ENCODE peak calls at places on chromosomes 6 and 20, in six cellular contexts. H is RWPE1; J is naive thymus-derived CD4-positive, alpha-beta T cell; G is heart right ventricle; F is psoas muscle; M is dorsolateral prefrontal cortex. R is an unnamed sample.

GRCh38 chr6:34053721-34054120 is 92.2 kb downstream of the GRM4 start:
- DNase-seq in H (no peak), J (no peak), G (no peak), F (no peak), M (no peak), R (no peak)

GRCh38 chr20:47274449-47275108 is 81.9 kb downstream of the ZMYND8 start:
- DNase-seq in H (peak), J (no peak), G (no peak), F (no peak), M (no peak), R (no peak)

GRCh38 chr6:17505062-17505476 is 95.0 kb upstream of the FAM8A1 start:
- DNase-seq in H (peak), J (no peak), G (no peak), F (no peak), M (no peak), R (no peak)

GRCh38 chr6:15776458-15776980 is 113.7 kb upstream of the DTNBP1 start:
- DNase-seq in H (no peak), J (no peak), G (no peak), F (no peak), M (no peak), R (no peak)

GRCh38 chr20:59823860-59824259 is 109.6 kb downstream of the SYCP2 start:
- DNase-seq in H (no peak), J (no peak), G (no peak), F (no peak), M (peak), R (no peak)

GRCh38 chr6:82553863-82554531 is 190.4 kb downstream of the TPBG start:
- DNase-seq in H (no peak), J (no peak), G (no peak), F (no peak), M (no peak), R (no peak)

GRCh38 chr20:18430172-18430826 is 36.5 kb downstream of the DZANK1 start:
- DNase-seq in H (no peak), J (no peak), G (no peak), F (no peak), M (no peak), R (no peak)

GRCh38 chr6:127481628-127482027 is 22.4 kb upstream of the KIAA0408 start:
- DNase-seq in H (no peak), J (no peak), G (no peak), F (no peak), M (no peak), R (no peak)

GRCh38 chr6:5674723-5675122 is 332.0 kb downstream of the NRN1 start:
- DNase-seq in H (no peak), J (no peak), G (no peak), F (no peak), M (no peak), R (no peak)

GRCh38 chr6:127532991-127533390 is 13.9 kb upstream of the MTCL3 start:
- DNase-seq in H (no peak), J (no peak), G (no peak), F (no peak), M (no peak), R (no peak)

GRCh38 chr20:51412991-51413471 is 129.5 kb downstream of the NFATC2 start:
- DNase-seq in H (no peak), J (no peak), G (no peak), F (peak), M (no peak), R (no peak)

GRCh38 chr6:111711476-111711875 is 105.8 kb upstream of the TRAF3IP2 start:
- DNase-seq in H (no peak), J (no peak), G (peak), F (peak), M (peak), R (peak)

GRCh38 chr6:165971202-165971601 is 196.4 kb downstream of the TBXT start:
- DNase-seq in H (no peak), J (no peak), G (no peak), F (no peak), M (no peak), R (no peak)

GRCh38 chr20:56689318-56689717 is 60.2 kb downstream of the TFAP2C start:
- DNase-seq in H (peak), J (no peak), G (no peak), F (no peak), M (no peak), R (no peak)

GRCh38 chr20:10576411-10576810 is 97.4 kb downstream of the JAG1 start:
- DNase-seq in H (no peak), J (no peak), G (no peak), F (no peak), M (no peak), R (no peak)

DNA sequence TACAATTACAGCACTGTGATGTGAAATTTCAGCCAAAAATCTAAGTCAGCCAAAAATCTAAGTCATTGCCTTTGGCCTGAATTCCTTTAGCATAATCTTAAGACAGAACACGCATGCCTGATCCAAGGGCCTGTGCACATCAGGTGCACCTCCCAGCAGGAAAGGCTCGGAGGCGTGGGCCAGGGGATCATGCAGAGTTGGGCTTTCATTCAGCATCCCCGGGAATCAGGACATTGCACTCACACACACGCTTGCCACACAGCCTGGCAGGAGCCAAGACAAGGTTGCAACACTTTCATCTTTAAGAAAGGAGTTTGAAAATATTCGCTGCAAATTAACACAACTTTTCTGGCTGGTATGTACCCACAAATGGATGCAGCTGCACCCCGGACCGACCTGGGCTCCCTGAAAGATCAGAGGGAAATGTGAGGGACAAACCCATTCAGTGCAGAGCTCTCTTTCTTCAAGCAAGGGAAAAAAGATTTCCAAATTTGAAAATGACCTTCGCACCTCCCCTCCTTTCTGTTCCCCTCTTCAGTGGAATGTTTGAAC is 48.8 kb downstream of the ERMARD start:
- DNase-seq in H (no peak), J (no peak), G (no peak), F (no peak), M (no peak), R (no peak)
- H3K27ac ChIP-seq in H (peak), J (no peak), G (no peak), F (no peak), M (peak), R (peak)

DNA sequence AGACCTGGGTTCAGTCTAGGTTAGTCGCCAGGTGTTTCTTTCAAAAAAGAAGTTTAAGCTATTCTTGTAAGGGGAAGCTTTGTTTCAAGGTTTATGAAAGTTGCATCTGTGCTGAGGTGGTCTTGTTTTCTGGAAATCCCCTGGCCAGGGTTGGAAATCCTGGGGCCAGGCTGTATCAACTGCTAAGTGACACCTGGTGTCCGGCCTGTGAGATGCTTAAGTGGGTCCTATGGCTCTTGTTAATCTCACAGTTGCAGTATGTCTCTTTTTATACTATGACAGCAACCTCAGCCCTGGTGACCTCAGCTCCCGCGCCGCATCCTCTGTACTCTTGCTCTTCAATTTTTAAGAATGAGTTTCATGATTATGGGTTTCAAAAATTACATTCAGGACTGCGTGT is 72.0 kb downstream of the CHMP4B start:
- DNase-seq in H (no peak), J (no peak), G (no peak), F (no peak), M (no peak), R (no peak)
- H3K27ac ChIP-seq in H (no peak), J (no peak), G (no peak), F (no peak), M (no peak), R (no peak)

GRCh38 chr20:48747840-48748416 is 79.9 kb downstream of the PREX1 start:
- DNase-seq in H (no peak), J (no peak), G (no peak), F (no peak), M (no peak), R (no peak)
- H3K27ac ChIP-seq in H (no peak), J (no peak), G (no peak), F (no peak), M (peak), R (peak)

GRCh38 chr6:137849709-137850093 is 17.4 kb upstream of the TNFAIP3 start:
- DNase-seq in H (no peak), J (no peak), G (no peak), F (no peak), M (no peak), R (no peak)
- H3K27ac ChIP-seq in H (no peak), J (no peak), G (no peak), F (no peak), M (no peak), R (no peak)